ENCODE peak calls at places on chromosomes 1 and 21, in seven cellular contexts. One of them, this sample, is unnamed.

GRCh38 chr1:110309768-110310167 is 29.4 kb upstream of the RBM15 start:
- DNase-seq in HCT116: no peak
- DNase-seq in nephron progenitor cell: no peak
- DNase-seq in SK-N-SH: no peak
- DNase-seq in AG09319: no peak
- DNase-seq in RWPE1: no peak
- DNase-seq in glutamatergic neuron: no peak
- DNase-seq in this sample: no peak

GRCh38 chr1:246537887-246538286 is 28.2 kb downstream of the TFB2M start:
- DNase-seq in nephron progenitor cell: no peak
- DNase-seq in HCT116: no peak
- DNase-seq in glutamatergic neuron: no peak
- DNase-seq in RWPE1: no peak
- DNase-seq in AG09319: no peak
- DNase-seq in SK-N-SH: no peak
- DNase-seq in this sample: peak

GRCh38 chr1:203448521-203449061 is 27.0 kb upstream of the PRELP start:
- DNase-seq in glutamatergic neuron: peak
- DNase-seq in AG09319: no peak
- DNase-seq in HCT116: no peak
- DNase-seq in RWPE1: no peak
- DNase-seq in SK-N-SH: no peak
- DNase-seq in nephron progenitor cell: peak
- DNase-seq in this sample: no peak

GRCh38 chr21:35677298-35677841 is 383.0 kb downstream of the SETD4 start:
- DNase-seq in AG09319: no peak
- DNase-seq in RWPE1: no peak
- DNase-seq in HCT116: no peak
- DNase-seq in glutamatergic neuron: no peak
- DNase-seq in nephron progenitor cell: no peak
- DNase-seq in SK-N-SH: no peak
- DNase-seq in this sample: no peak

GRCh38 chr1:162216604-162217003 is 147.1 kb downstream of the NOS1AP start:
- DNase-seq in SK-N-SH: no peak
- DNase-seq in HCT116: no peak
- DNase-seq in RWPE1: no peak
- DNase-seq in AG09319: no peak
- DNase-seq in nephron progenitor cell: no peak
- DNase-seq in glutamatergic neuron: no peak
- DNase-seq in this sample: no peak

GRCh38 chr1:201874672-201875071 is 14.0 kb upstream of the SHISA4 start:
- DNase-seq in nephron progenitor cell: no peak
- DNase-seq in SK-N-SH: no peak
- DNase-seq in HCT116: no peak
- DNase-seq in AG09319: no peak
- DNase-seq in glutamatergic neuron: no peak
- DNase-seq in RWPE1: no peak
- DNase-seq in this sample: no peak

GRCh38 chr1:233614173-233614742 is 352 bp downstream of the KCNK1 start:
- DNase-seq in glutamatergic neuron: peak
- DNase-seq in SK-N-SH: no peak
- DNase-seq in nephron progenitor cell: peak
- DNase-seq in RWPE1: peak
- DNase-seq in AG09319: peak
- DNase-seq in HCT116: peak
- DNase-seq in this sample: no peak

GRCh38 chr1:48697066-48697707 is 79.5 kb downstream of the BEND5 start:
- DNase-seq in AG09319: no peak
- DNase-seq in nephron progenitor cell: peak
- DNase-seq in HCT116: peak
- DNase-seq in RWPE1: peak
- DNase-seq in glutamatergic neuron: peak
- DNase-seq in SK-N-SH: peak
- DNase-seq in this sample: no peak

GRCh38 chr1:150152182-150152536 is 2.4 kb downstream of the PLEKHO1 start:
- DNase-seq in AG09319: no peak
- DNase-seq in glutamatergic neuron: no peak
- DNase-seq in RWPE1: no peak
- DNase-seq in nephron progenitor cell: no peak
- DNase-seq in SK-N-SH: no peak
- DNase-seq in HCT116: no peak
- DNase-seq in this sample: no peak

GRCh38 chr21:45902292-45902995 is 79.1 kb upstream of the COL6A1 start:
- DNase-seq in RWPE1: no peak
- DNase-seq in SK-N-SH: no peak
- DNase-seq in glutamatergic neuron: no peak
- DNase-seq in nephron progenitor cell: no peak
- DNase-seq in HCT116: no peak
- DNase-seq in AG09319: no peak
- DNase-seq in this sample: no peak

GRCh38 chr1:31479801-31480200 is 66.8 kb downstream of the SERINC2 start:
- DNase-seq in AG09319: no peak
- DNase-seq in glutamatergic neuron: no peak
- DNase-seq in HCT116: no peak
- DNase-seq in RWPE1: no peak
- DNase-seq in SK-N-SH: no peak
- DNase-seq in nephron progenitor cell: no peak
- DNase-seq in this sample: no peak

GRCh38 chr1:228964178-228964819 is 229.0 kb downstream of the RHOU start:
- DNase-seq in AG09319: peak
- DNase-seq in HCT116: no peak
- DNase-seq in glutamatergic neuron: no peak
- DNase-seq in nephron progenitor cell: no peak
- DNase-seq in SK-N-SH: no peak
- DNase-seq in RWPE1: peak
- DNase-seq in this sample: no peak

GRCh38 chr1:206555473-206555935 is 48.2 kb downstream of the RASSF5 start:
- DNase-seq in nephron progenitor cell: peak
- DNase-seq in RWPE1: no peak
- DNase-seq in AG09319: no peak
- DNase-seq in HCT116: no peak
- DNase-seq in glutamatergic neuron: no peak
- DNase-seq in SK-N-SH: no peak
- DNase-seq in this sample: no peak

GRCh38 chr1:157025856-157026255 is 19.7 kb downstream of the ARHGEF11 start:
- DNase-seq in glutamatergic neuron: no peak
- DNase-seq in HCT116: no peak
- DNase-seq in SK-N-SH: no peak
- DNase-seq in nephron progenitor cell: no peak
- DNase-seq in AG09319: peak
- DNase-seq in RWPE1: no peak
- DNase-seq in this sample: no peak

GRCh38 chr1:115065021-115065420 is 24.3 kb downstream of the TSPAN2 start:
- DNase-seq in glutamatergic neuron: no peak
- DNase-seq in HCT116: no peak
- DNase-seq in AG09319: no peak
- DNase-seq in SK-N-SH: no peak
- DNase-seq in nephron progenitor cell: no peak
- DNase-seq in RWPE1: no peak
- DNase-seq in this sample: no peak

GRCh38 chr1:9482816-9483572 is 56.3 kb upstream of the SLC25A33 start:
- DNase-seq in SK-N-SH: peak
- DNase-seq in nephron progenitor cell: no peak
- DNase-seq in HCT116: no peak
- DNase-seq in AG09319: no peak
- DNase-seq in RWPE1: no peak
- DNase-seq in glutamatergic neuron: no peak
- DNase-seq in this sample: no peak

GRCh38 chr1:3402258-3403010 is 52.0 kb upstream of the ARHGEF16 start:
- DNase-seq in nephron progenitor cell: no peak
- DNase-seq in RWPE1: no peak
- DNase-seq in AG09319: no peak
- DNase-seq in SK-N-SH: no peak
- DNase-seq in HCT116: no peak
- DNase-seq in glutamatergic neuron: no peak
- DNase-seq in this sample: no peak

GRCh38 chr1:200372095-200372884 is 37.5 kb downstream of the ZNF281 start:
- DNase-seq in nephron progenitor cell: no peak
- DNase-seq in HCT116: peak
- DNase-seq in RWPE1: peak
- DNase-seq in AG09319: no peak
- DNase-seq in SK-N-SH: no peak
- DNase-seq in glutamatergic neuron: no peak
- DNase-seq in this sample: no peak

GRCh38 chr1:183942933-183943693 is 94.4 kb downstream of the COLGALT2 start:
- DNase-seq in AG09319: peak
- DNase-seq in SK-N-SH: no peak
- DNase-seq in nephron progenitor cell: peak
- DNase-seq in HCT116: peak
- DNase-seq in glutamatergic neuron: no peak
- DNase-seq in RWPE1: peak
- DNase-seq in this sample: no peak

GRCh38 chr1:7252411-7253117 is 467.3 kb downstream of the CAMTA1 start:
- DNase-seq in RWPE1: no peak
- DNase-seq in HCT116: no peak
- DNase-seq in AG09319: no peak
- DNase-seq in glutamatergic neuron: no peak
- DNase-seq in nephron progenitor cell: no peak
- DNase-seq in SK-N-SH: no peak
- DNase-seq in this sample: no peak

GRCh38 chr1:19866758-19867157 is 15.4 kb upstream of the OTUD3 start:
- DNase-seq in glutamatergic neuron: no peak
- DNase-seq in SK-N-SH: no peak
- DNase-seq in HCT116: no peak
- DNase-seq in RWPE1: no peak
- DNase-seq in nephron progenitor cell: no peak
- DNase-seq in AG09319: no peak
- DNase-seq in this sample: no peak

GRCh38 chr1:19877821-19878636 is 4.2 kb upstream of the OTUD3 start:
- DNase-seq in AG09319: no peak
- DNase-seq in glutamatergic neuron: no peak
- DNase-seq in HCT116: no peak
- DNase-seq in SK-N-SH: no peak
- DNase-seq in RWPE1: peak
- DNase-seq in nephron progenitor cell: no peak
- DNase-seq in this sample: no peak

GRCh38 chr1:19877351-19877750 is 4.8 kb upstream of the OTUD3 start:
- DNase-seq in SK-N-SH: no peak
- DNase-seq in RWPE1: no peak
- DNase-seq in HCT116: no peak
- DNase-seq in glutamatergic neuron: peak
- DNase-seq in nephron progenitor cell: no peak
- DNase-seq in AG09319: no peak
- DNase-seq in this sample: no peak

GRCh38 chr1:19869929-19870328 is 12.3 kb upstream of the OTUD3 start:
- DNase-seq in HCT116: no peak
- DNase-seq in RWPE1: no peak
- DNase-seq in SK-N-SH: no peak
- DNase-seq in glutamatergic neuron: no peak
- DNase-seq in nephron progenitor cell: no peak
- DNase-seq in AG09319: no peak
- DNase-seq in this sample: no peak

DNA sequence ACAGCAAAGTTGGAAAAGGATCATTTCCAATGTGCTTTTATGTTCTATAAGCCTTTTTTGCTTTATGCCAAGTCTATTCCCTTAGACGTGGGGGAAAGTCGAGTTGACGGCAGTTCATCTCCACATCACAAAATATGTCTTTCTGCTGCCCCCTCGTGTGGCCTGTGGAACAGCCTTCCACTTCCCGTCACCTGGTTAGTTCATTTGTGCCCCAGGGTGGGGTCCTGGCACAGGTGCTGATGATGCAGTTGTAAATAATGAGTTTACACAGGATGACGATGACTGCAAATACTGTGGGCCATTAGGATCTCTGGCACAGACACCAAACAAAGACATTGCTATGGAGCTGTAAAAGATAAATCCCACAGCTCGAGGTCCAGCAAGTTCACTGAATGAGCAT is 10.0 kb upstream of the OTUD3 start:
- DNase-seq in RWPE1: peak
- DNase-seq in nephron progenitor cell: no peak
- DNase-seq in SK-N-SH: no peak
- DNase-seq in HCT116: no peak
- DNase-seq in glutamatergic neuron: no peak
- DNase-seq in AG09319: no peak
- DNase-seq in this sample: no peak
- TF ChIP-seq CTCF in RWPE1: no peak
- TF ChIP-seq CTCF in nephron progenitor cell: no peak
- TF ChIP-seq CTCF in SK-N-SH: no peak
- TF ChIP-seq CTCF in HCT116: peak
- TF ChIP-seq CTCF in glutamatergic neuron: no peak
- TF ChIP-seq CTCF in AG09319: peak
- TF ChIP-seq CTCF in this sample: no peak

GRCh38 chr1:51235611-51236547 is at the start of gene RNF11:
- DNase-seq in HCT116: peak
- DNase-seq in nephron progenitor cell: peak
- DNase-seq in AG09319: peak
- DNase-seq in SK-N-SH: peak
- DNase-seq in RWPE1: peak
- DNase-seq in glutamatergic neuron: peak
- DNase-seq in this sample: peak
- TF ChIP-seq CTCF in HCT116: no peak
- TF ChIP-seq CTCF in nephron progenitor cell: no peak
- TF ChIP-seq CTCF in AG09319: no peak
- TF ChIP-seq CTCF in SK-N-SH: peak
- TF ChIP-seq CTCF in RWPE1: no peak
- TF ChIP-seq CTCF in glutamatergic neuron: no peak
- TF ChIP-seq CTCF in this sample: no peak

GRCh38 chr1:18955442-18956188 is 861 bp downstream of the IFFO2 start:
- DNase-seq in RWPE1: peak
- DNase-seq in AG09319: no peak
- DNase-seq in nephron progenitor cell: peak
- DNase-seq in SK-N-SH: peak
- DNase-seq in HCT116: no peak
- DNase-seq in glutamatergic neuron: peak
- DNase-seq in this sample: no peak
- TF ChIP-seq CTCF in RWPE1: peak
- TF ChIP-seq CTCF in AG09319: no peak
- TF ChIP-seq CTCF in nephron progenitor cell: no peak
- TF ChIP-seq CTCF in SK-N-SH: peak
- TF ChIP-seq CTCF in HCT116: no peak
- TF ChIP-seq CTCF in glutamatergic neuron: no peak
- TF ChIP-seq CTCF in this sample: peak

DNA sequence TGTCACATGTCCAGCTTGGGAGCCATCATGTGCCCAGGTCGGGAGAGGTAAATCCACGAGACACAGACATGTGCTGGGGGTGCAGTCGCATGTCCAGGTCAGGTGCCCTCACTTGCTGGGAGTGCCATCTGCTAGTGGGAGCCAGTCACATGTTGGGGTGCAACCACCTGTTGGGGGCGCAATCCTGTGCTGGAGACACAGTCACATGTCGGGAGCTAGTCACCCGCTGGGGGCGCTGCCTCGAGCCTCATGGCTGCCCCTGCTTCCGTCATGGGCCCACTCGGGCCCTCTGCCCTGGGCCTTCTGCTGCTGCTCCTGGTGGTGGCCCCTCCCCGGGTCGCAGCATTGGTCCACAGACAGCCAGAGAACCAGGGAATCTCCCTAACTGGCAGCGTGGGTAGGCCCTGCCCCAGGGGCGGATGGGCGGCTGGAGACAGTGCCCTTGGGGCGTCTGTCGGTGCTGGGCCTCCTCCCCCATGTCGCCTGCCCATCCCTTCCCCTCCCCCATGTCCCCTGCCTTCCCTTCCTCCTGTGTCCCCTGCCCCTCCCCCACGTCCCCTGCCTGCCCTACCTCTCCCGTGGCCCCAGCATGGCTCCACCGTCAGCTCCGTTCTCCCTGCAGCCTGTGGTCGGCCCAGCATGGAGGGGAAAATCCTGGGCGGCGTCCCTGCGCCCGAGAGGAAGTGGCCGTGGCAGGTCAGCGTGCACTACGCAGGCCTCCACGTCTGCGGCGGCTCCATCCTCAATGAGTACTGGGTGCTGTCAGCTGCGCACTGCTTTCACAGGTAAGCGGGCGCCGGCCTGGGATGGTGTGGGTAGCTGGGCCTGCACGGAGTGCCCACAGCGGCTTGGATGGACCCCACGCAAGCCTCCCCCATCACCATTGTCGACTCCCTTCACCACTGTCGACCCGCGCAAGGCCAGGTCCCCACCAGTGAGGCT is at the start of gene PRSS38:
- DNase-seq in RWPE1: no peak
- DNase-seq in HCT116: no peak
- DNase-seq in SK-N-SH: no peak
- DNase-seq in AG09319: no peak
- DNase-seq in nephron progenitor cell: no peak
- DNase-seq in glutamatergic neuron: no peak
- DNase-seq in this sample: no peak
- TF ChIP-seq CTCF in RWPE1: no peak
- TF ChIP-seq CTCF in HCT116: no peak
- TF ChIP-seq CTCF in SK-N-SH: no peak
- TF ChIP-seq CTCF in AG09319: no peak
- TF ChIP-seq CTCF in nephron progenitor cell: no peak
- TF ChIP-seq CTCF in glutamatergic neuron: no peak
- TF ChIP-seq CTCF in this sample: no peak